ENCODE peak calls at places on chromosomes 3 and 15, in four cellular contexts. D, L, J and V are unnamed samples.

GRCh38 chr3:39038165-39038564 is 13.6 kb downstream of the SCN11A start:
- DNase-seq in D (no peak), L (no peak), J (no peak), V (no peak)

GRCh38 chr15:63347074-63347859 is 34.4 kb downstream of the CA12 start:
- DNase-seq in D (no peak), L (no peak), J (no peak), V (no peak)

GRCh38 chr15:66840615-66841014 is 138.6 kb downstream of the SMAD6 start:
- DNase-seq in D (no peak), L (no peak), J (no peak), V (peak)

GRCh38 chr3:131960324-131960723 is 74.5 kb downstream of the CPNE4 start:
- DNase-seq in D (no peak), L (no peak), J (no peak), V (no peak)

GRCh38 chr15:87764461-87765236 is 491.9 kb downstream of the NTRK3 start:
- DNase-seq in D (no peak), L (no peak), J (peak), V (no peak)

GRCh38 chr15:78671626-78672211 is 30.7 kb upstream of the CHRNB4 start:
- DNase-seq in D (no peak), L (no peak), J (no peak), V (no peak)

GRCh38 chr3:195811756-195812155 is at the start of gene MUC4:
- DNase-seq in D (no peak), L (no peak), J (no peak), V (no peak)

GRCh38 chr15:71337197-71337845 is 222.1 kb downstream of the THSD4 start:
- DNase-seq in D (no peak), L (no peak), J (no peak), V (no peak)

GRCh38 chr3:171614318-171614967 is 154.2 kb upstream of the TNIK start:
- DNase-seq in D (peak), L (peak), J (peak), V (no peak)

GRCh38 chr3:117308756-117309155 is 599.2 kb downstream of the TUSC7 start:
- DNase-seq in D (no peak), L (no peak), J (no peak), V (no peak)

GRCh38 chr3:46848271-46849097 is 14.8 kb downstream of the MYL3 start:
- DNase-seq in D (peak), L (peak), J (no peak), V (peak)

GRCh38 chr15:57606816-57607215 is 15.1 kb downstream of the MYZAP start:
- DNase-seq in D (no peak), L (no peak), J (no peak), V (no peak)

GRCh38 chr3:79414821-79415220 is 353.0 kb downstream of the ROBO1 start:
- DNase-seq in D (no peak), L (no peak), J (no peak), V (peak)

GRCh38 chr15:55742498-55742926 is 440 bp downstream of the PRTG start:
- DNase-seq in D (peak), L (no peak), J (no peak), V (no peak)

GRCh38 chr3:127590282-127590592 is 296 bp downstream of the TPRA1 start:
- DNase-seq in D (no peak), L (no peak), J (no peak), V (no peak)

GRCh38 chr3:22176911-22177310 is 425.9 kb upstream of the ZNF385D start:
- DNase-seq in D (no peak), L (no peak), J (no peak), V (no peak)
- TF ChIP-seq CTCF in D (no peak), L (no peak), J (no peak), V (no peak)

GRCh38 chr15:72516734-72517133 is 42.6 kb downstream of the ARIH1 start:
- DNase-seq in D (no peak), L (no peak), J (no peak), V (no peak)

GRCh38 chr15:72509484-72509883 is 35.4 kb downstream of the ARIH1 start:
- DNase-seq in D (no peak), L (no peak), J (no peak), V (no peak)

GRCh38 chr15:72507402-72507801 is 33.3 kb downstream of the ARIH1 start:
- DNase-seq in D (no peak), L (no peak), J (no peak), V (no peak)

GRCh38 chr15:72515591-72516389 is 41.7 kb downstream of the ARIH1 start:
- DNase-seq in D (no peak), L (no peak), J (no peak), V (no peak)

GRCh38 chr15:72511536-72511935 is 37.4 kb downstream of the ARIH1 start:
- DNase-seq in D (no peak), L (no peak), J (no peak), V (no peak)
- TF ChIP-seq CTCF in D (no peak), L (no peak), J (no peak), V (no peak)

GRCh38 chr3:71143493-71143892 is 440.0 kb downstream of the FOXP1 start:
- DNase-seq in D (no peak), L (no peak), J (no peak), V (no peak)

GRCh38 chr3:71139501-71139900 is 444.0 kb downstream of the FOXP1 start:
- DNase-seq in D (no peak), L (no peak), J (no peak), V (no peak)

GRCh38 chr3:71140477-71140876 is 443.1 kb downstream of the FOXP1 start:
- DNase-seq in D (no peak), L (no peak), J (no peak), V (no peak)

GRCh38 chr3:71144525-71145253 is 438.8 kb downstream of the FOXP1 start:
- DNase-seq in D (no peak), L (no peak), J (no peak), V (no peak)

DNA sequence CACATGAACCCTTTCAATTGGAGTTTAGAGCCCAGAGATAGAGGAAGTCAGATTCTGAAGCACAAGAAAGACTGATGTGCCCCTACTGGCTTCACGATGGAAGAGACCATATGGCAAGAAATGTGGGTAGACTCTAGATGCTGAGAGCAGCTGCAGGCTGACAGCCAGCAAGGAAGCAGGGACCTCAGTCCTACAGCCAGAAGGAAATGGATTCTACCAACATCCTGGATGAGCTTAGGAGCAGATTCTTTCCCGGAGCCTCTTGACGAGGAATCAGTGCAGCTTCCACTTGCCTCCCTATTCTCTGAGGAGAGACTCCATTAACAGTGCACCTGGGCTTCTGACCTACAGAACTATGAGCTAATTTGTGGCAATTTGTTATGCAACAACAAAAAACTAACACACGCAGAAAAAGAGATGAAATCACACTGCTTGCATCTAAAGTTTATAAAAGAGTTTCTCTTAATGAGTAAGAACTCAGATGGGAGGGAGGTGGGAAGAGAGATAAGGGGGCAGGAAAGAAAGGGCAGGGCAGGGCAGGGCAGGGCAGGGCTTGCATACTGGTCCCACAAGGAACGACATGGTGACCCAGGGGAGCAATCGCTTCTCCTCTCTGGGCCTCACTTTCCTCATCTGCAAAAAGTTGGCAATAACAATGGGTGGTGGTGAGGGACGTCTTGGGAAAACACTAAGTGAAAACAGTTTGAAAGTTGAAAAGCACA is 440.9 kb downstream of the FOXP1 start:
- DNase-seq in D (no peak), L (no peak), J (no peak), V (no peak)
- TF ChIP-seq CTCF in D (no peak), L (no peak), J (no peak), V (no peak)

GRCh38 chr15:61216519-61216918 is 12.6 kb downstream of the RORA start:
- DNase-seq in D (no peak), L (no peak), J (no peak), V (no peak)
- TF ChIP-seq CTCF in D (no peak), L (no peak), J (peak), V (no peak)

GRCh38 chr3:142929890-142930289 is 33.6 kb downstream of the PAQR9 start:
- DNase-seq in D (no peak), L (no peak), J (no peak), V (no peak)

GRCh38 chr3:142931222-142931621 is 32.3 kb downstream of the PAQR9 start:
- DNase-seq in D (no peak), L (no peak), J (no peak), V (no peak)

GRCh38 chr3:142934128-142934896 is 29.2 kb downstream of the PAQR9 start:
- DNase-seq in D (no peak), L (no peak), J (no peak), V (no peak)

GRCh38 chr3:142929109-142929508 is 34.4 kb downstream of the PAQR9 start:
- DNase-seq in D (no peak), L (no peak), J (no peak), V (no peak)

DNA sequence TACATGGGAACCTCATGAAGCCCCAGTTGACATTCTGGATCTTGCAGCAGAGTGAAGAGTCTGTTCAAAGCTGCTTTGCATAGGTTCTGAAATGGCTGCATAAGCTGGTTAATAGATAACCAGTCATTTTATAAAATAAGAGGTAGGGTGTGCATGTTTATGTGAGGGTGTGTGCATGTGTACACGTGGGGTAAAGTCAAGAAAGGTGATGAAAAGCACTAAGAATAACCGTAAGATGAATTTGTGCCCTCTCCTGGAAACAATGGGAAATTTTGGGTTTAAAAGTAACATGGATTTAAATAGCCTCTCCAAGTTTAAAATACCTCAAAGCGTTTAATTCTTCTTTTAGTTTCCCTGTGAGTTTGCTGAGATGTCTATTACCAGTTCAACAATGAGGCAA is 33.0 kb downstream of the PAQR9 start:
- DNase-seq in D (no peak), L (no peak), J (no peak), V (no peak)
- TF ChIP-seq CTCF in D (no peak), L (no peak), J (peak), V (no peak)

GRCh38 chr3:149967067-149967685 is 3.5 kb downstream of the PFN2 start:
- DNase-seq in D (no peak), L (no peak), J (no peak), V (no peak)
- TF ChIP-seq CTCF in D (peak), L (peak), J (peak), V (peak)